ENCODE peak calls at places on chromosomes 3 and 15, in four cellular contexts. O is NCI-H460, F is neural progenitor cell, P is fibroblast of gingiva. I is an unnamed sample.

GRCh38 chr15:23646165-23647000 is 1.3 kb downstream of the MAGEL2 start:
- DNase-seq in P (no peak), O (no peak), F (no peak), I (no peak)

GRCh38 chr3:78668302-78668701 is 1099.5 kb downstream of the ROBO1 start:
- DNase-seq in O (no peak), F (no peak), P (no peak), I (no peak)

GRCh38 chr15:57992761-57993295 is 72.7 kb downstream of the ALDH1A2 start:
- DNase-seq in O (no peak), F (no peak), P (no peak), I (no peak)

GRCh38 chr15:50685976-50686467 is 575 bp downstream of the TRPM7 start:
- DNase-seq in F (peak), O (no peak), P (peak), I (peak)

GRCh38 chr3:46649436-46649835 is 37.1 kb downstream of the FAM240A start:
- DNase-seq in P (no peak), O (no peak), F (no peak), I (no peak)

GRCh38 chr3:107373896-107374295 is 3.3 kb upstream of the CCDC54 start:
- DNase-seq in O (no peak), P (no peak), F (no peak), I (no peak)

GRCh38 chr3:183158552-183159006 is 4.0 kb downstream of the LAMP3 start:
- DNase-seq in O (no peak), F (no peak), P (no peak), I (no peak)

GRCh38 chr3:14429237-14429636 is 26.8 kb downstream of the SLC6A6 start:
- DNase-seq in F (no peak), P (peak), O (no peak), I (no peak)

GRCh38 chr15:82966671-82967071 is 14.2 kb upstream of the HOMER2 start:
- DNase-seq in P (no peak), F (no peak), O (no peak), I (no peak)

GRCh38 chr15:96041982-96042733 is 288.3 kb upstream of the NR2F2 start:
- DNase-seq in F (no peak), O (no peak), P (no peak), I (no peak)

GRCh38 chr3:123068227-123069020 is 1.6 kb downstream of the PDIA5 start:
- DNase-seq in F (no peak), P (peak), O (no peak), I (no peak)